ENCODE peak calls at places on chromosomes 6 and 20, in six cellular contexts. F, H, M, V, B and W are unnamed samples.

GRCh38 chr20:644692-645317 is 8.2 kb downstream of the SRXN1 start:
- DNase-seq in F (no peak), H (no peak), M (no peak), V (no peak), B (no peak), W (no peak)

GRCh38 chr20:10636326-10636818 is 37.4 kb downstream of the JAG1 start:
- DNase-seq in F (no peak), H (no peak), M (peak; percentile 73), V (peak; percentile 35), B (no peak), W (no peak)

GRCh38 chr6:137995371-137995770 is 111.8 kb downstream of the PERP start:
- DNase-seq in F (no peak), H (no peak), M (no peak), V (no peak), B (no peak), W (no peak)

GRCh38 chr20:872855-873520 is 39.5 kb downstream of the FAM110A start:
- DNase-seq in F (no peak), H (peak; percentile 21), M (no peak), V (no peak), B (no peak), W (no peak)

GRCh38 chr6:138203315-138203714 is 15.0 kb downstream of the PBOV1 start:
- DNase-seq in F (no peak), H (no peak), M (no peak), V (no peak), B (no peak), W (no peak)

GRCh38 chr6:39182604-39183003 is 46.7 kb downstream of the KCNK5 start:
- DNase-seq in F (no peak), H (no peak), M (no peak), V (no peak), B (no peak), W (no peak)

GRCh38 chr20:46801003-46801702 is 91.7 kb downstream of the SLC2A10 start:
- DNase-seq in F (no peak), H (no peak), M (no peak), V (peak; percentile 27), B (no peak), W (no peak)

GRCh38 chr6:82906489-82906888 is 159.2 kb downstream of the UBE3D start:
- DNase-seq in F (no peak), H (no peak), M (peak; percentile 17), V (no peak), B (no peak), W (peak; percentile 35)

GRCh38 chr20:35145141-35145564 is 2.0 kb downstream of the EDEM2 start:
- DNase-seq in F (peak; percentile 70), H (peak; percentile 60), M (peak; percentile 86), V (peak; percentile 77), B (peak; percentile 23), W (peak; percentile 72)

GRCh38 chr6:136749359-136749758 is 42.9 kb downstream of the MAP3K5 start:
- DNase-seq in F (no peak), H (no peak), M (no peak), V (no peak), B (no peak), W (no peak)

GRCh38 chr6:67792996-67793395 is 842.1 kb upstream of the ADGRB3 start:
- DNase-seq in F (no peak), H (peak; percentile 17), M (no peak), V (no peak), B (no peak), W (no peak)

GRCh38 chr6:52253494-52253893 is 9.2 kb upstream of the IL17F start:
- DNase-seq in F (no peak), H (no peak), M (no peak), V (no peak), B (no peak), W (no peak)

GRCh38 chr6:15243994-15244604 is 1.8 kb upstream of the JARID2 start:
- DNase-seq in F (peak; percentile 10), H (peak; percentile 47), M (no peak), V (no peak), B (no peak), W (peak; percentile 44)

GRCh38 chr6:76742919-76743318 is 670.5 kb upstream of the IMPG1 start:
- DNase-seq in F (no peak), H (no peak), M (peak; percentile 20), V (no peak), B (no peak), W (no peak)

GRCh38 chr6:92023410-92023940 is 1395.9 kb downstream of the EPHA7 start:
- DNase-seq in F (no peak), H (no peak), M (no peak), V (no peak), B (no peak), W (no peak)

GRCh38 chr6:47690791-47691190 is 7.6 kb upstream of the ADGRF4 start:
- DNase-seq in F (no peak), H (no peak), M (no peak), V (no peak), B (no peak), W (no peak)

GRCh38 chr20:46784450-46785127 is 75.1 kb downstream of the SLC2A10 start:
- DNase-seq in F (no peak), H (no peak), M (no peak), V (peak; percentile 29), B (no peak), W (no peak)

GRCh38 chr20:40435146-40435545 is 253.9 kb downstream of the MAFB start:
- DNase-seq in F (no peak), H (no peak), M (no peak), V (no peak), B (no peak), W (no peak)

GRCh38 chr6:81148726-81149125 is 603.8 kb downstream of the TENT5A start:
- DNase-seq in F (no peak), H (no peak), M (no peak), V (no peak), B (no peak), W (no peak)

GRCh38 chr6:7566031-7566556 is 23.9 kb upstream of the SNRNP48 start:
- DNase-seq in F (no peak), H (no peak), M (no peak), V (no peak), B (no peak), W (no peak)

GRCh38 chr20:21505810-21506530 is 7.9 kb downstream of the NKX2-2 start:
- DNase-seq in F (peak; percentile 73), H (peak; percentile 75), M (peak; percentile 37), V (no peak), B (no peak), W (peak; percentile 35)

GRCh38 chr6:6699741-6700367 is 111.3 kb downstream of the LY86 start:
- DNase-seq in F (peak; percentile 81), H (peak; percentile 37), M (no peak), V (no peak), B (no peak), W (peak; percentile 91)

GRCh38 chr6:129350278-129350677 is 359.7 kb downstream of the ARHGAP18 start:
- DNase-seq in F (no peak), H (no peak), M (no peak), V (peak; percentile 46), B (no peak), W (no peak)

GRCh38 chr20:10381477-10381876 is 52.5 kb downstream of the MKKS start:
- DNase-seq in F (peak; percentile 56), H (no peak), M (peak; percentile 31), V (peak; percentile 40), B (no peak), W (peak; percentile 10)

DNA sequence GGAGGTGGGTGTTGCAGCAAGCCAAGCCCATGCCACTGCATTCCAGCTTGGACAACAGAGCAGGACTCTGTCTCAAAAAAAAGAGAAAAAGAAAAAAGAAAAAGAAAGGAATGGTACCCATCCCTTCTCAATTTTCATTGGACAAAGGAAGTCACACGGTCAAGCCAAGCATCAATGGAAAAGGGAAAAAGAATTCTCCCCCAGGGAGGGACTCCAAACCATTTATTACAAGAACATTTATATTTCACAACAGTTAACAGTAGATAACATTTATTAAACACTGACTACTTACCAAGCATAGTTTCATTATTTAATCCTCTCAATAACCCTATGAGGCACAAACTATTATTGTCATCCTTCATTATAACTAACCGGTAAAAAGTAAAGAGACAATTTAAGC is 6.6 kb upstream of the KIF13A start:
- DNase-seq in F (no peak), H (no peak), M (no peak), V (no peak), B (no peak), W (no peak)
- TF ChIP-seq MYC in F (no peak), H (no peak), M (no peak), V (no peak), B (no peak), W (no peak)

DNA sequence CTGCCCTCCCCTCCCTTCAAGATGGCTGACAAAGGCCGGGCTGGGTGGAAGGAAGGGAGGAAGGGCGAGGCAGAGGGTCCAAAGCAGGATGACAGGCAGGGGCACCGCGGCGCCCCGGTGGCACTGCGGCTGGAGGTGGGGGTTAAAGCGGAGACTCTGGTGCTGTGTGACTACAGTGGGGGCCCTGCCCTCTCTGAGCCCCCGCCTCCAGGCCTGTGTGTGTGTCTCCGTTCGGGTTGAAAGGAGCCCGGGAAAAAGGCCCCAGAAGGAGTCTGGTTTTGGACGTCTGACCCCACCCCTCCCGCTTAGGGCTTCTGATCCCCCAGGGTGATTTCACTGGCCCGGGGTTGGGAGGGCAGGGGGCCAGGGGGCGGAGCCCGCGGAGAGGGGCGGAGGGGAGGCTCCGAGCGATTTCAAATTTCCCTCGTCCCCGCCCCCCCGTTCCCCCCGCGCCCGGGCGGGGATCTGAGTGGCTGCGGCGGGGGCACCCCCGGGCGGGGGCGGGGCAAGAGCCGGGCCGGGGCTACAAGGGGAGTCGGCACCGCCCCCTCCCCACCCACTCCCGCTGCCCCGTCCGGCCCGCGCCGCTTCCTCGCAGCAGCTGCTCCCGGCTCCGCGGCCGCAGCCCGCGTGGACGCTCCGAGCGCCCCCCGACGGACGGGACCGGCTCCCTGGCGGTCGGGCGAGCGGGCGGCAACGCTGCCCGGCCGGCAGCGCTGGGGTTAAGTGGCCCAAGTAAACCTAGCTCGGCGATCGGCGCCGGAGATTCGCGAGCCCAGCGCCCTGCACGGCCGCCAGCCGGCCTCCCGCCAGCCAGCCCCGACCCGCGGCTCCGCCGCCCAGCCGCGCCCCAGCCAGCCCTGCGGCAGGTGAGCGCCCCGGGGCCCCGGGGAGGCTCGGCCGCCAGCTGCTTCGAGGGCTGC is at the start of gene DNMT3B:
- DNase-seq in F (peak; percentile 84), H (peak; percentile 99), M (peak; percentile 79), V (peak; percentile 60), B (no peak), W (peak; percentile 92)
- TF ChIP-seq MYC in F (no peak), H (peak; percentile 87), M (no peak), V (peak; percentile 66), B (no peak), W (no peak)

GRCh38 chr6:16778521-16778920 is 17.3 kb upstream of the ATXN1 start:
- DNase-seq in F (no peak), H (no peak), M (no peak), V (no peak), B (no peak), W (no peak)

GRCh38 chr6:16777794-16778193 is 16.5 kb upstream of the ATXN1 start:
- DNase-seq in F (no peak), H (no peak), M (no peak), V (no peak), B (no peak), W (no peak)

GRCh38 chr6:16773376-16773775 is 12.1 kb upstream of the ATXN1 start:
- DNase-seq in F (no peak), H (no peak), M (no peak), V (no peak), B (no peak), W (no peak)

GRCh38 chr6:16774437-16774836 is 13.2 kb upstream of the ATXN1 start:
- DNase-seq in F (no peak), H (no peak), M (no peak), V (no peak), B (no peak), W (no peak)

GRCh38 chr6:16776394-16777017 is 15.2 kb upstream of the ATXN1 start:
- DNase-seq in F (no peak), H (no peak), M (no peak), V (no peak), B (no peak), W (no peak)
- TF ChIP-seq MYC in F (no peak), H (no peak), M (no peak), V (no peak), B (no peak), W (no peak)

GRCh38 chr6:28747631-28748157 is 176.1 kb downstream of the TRIM27 start:
- DNase-seq in F (peak; percentile 92), H (peak; percentile 87), M (peak; percentile 17), V (peak; percentile 81), B (no peak), W (peak; percentile 96)
- TF ChIP-seq MYC in F (no peak), H (peak; percentile 59), M (no peak), V (no peak), B (no peak), W (no peak)